ENCODE peak calls at places on chromosomes 1 and 21, in seven cellular contexts. N, Y, E, P, T, Z and V are unnamed samples.

GRCh38 chr1:31412732-31413404 is at the start of gene SERINC2:
- DNase-seq in N (peak), T (peak), Y (no peak), E (no peak), Z (peak), P (peak), V (no peak)

GRCh38 chr21:33848252-33848953 is 67.2 kb downstream of the ATP5PO start:
- DNase-seq in N (no peak), Y (no peak), Z (no peak), P (no peak), E (no peak), T (no peak), V (no peak)

GRCh38 chr1:54498383-54499096 is 49.5 kb upstream of the ACOT11 start:
- DNase-seq in P (no peak), E (no peak), T (no peak), Z (no peak), Y (no peak), N (no peak), V (no peak)

GRCh38 chr1:163258181-163258580 is 55.5 kb upstream of the RGS5 start:
- DNase-seq in N (no peak), Y (peak), Z (no peak), E (peak), P (peak), T (no peak), V (no peak)

GRCh38 chr1:205531191-205532025 is 26.9 kb downstream of the CDK18 start:
- DNase-seq in Y (no peak), T (no peak), E (no peak), P (no peak), N (no peak), Z (no peak), V (no peak)

GRCh38 chr1:110161822-110162221 is 11.5 kb downstream of the SLC6A17 start:
- DNase-seq in Y (no peak), Z (no peak), P (no peak), N (no peak), T (no peak), E (no peak), V (no peak)

GRCh38 chr1:160671603-160672002 is 24.8 kb upstream of the SLAMF1 start:
- DNase-seq in E (no peak), P (no peak), N (no peak), Z (no peak), T (no peak), Y (no peak), V (no peak)

GRCh38 chr1:33092438-33092837 is 11.5 kb downstream of the AZIN2 start:
- DNase-seq in T (no peak), E (no peak), P (no peak), Z (no peak), Y (no peak), N (no peak), V (no peak)

GRCh38 chr1:201939271-201939973 is 6.9 kb downstream of the LMOD1 start:
- DNase-seq in Y (no peak), E (no peak), N (no peak), P (no peak), Z (no peak), T (no peak), V (no peak)

GRCh38 chr21:46157987-46158451 is 2.6 kb upstream of the FTCD start:
- DNase-seq in T (no peak), N (no peak), E (no peak), Z (no peak), P (no peak), Y (no peak), V (no peak)

GRCh38 chr1:24745711-24746582 is 700 bp downstream of the CLIC4 start:
- DNase-seq in P (peak), Z (no peak), T (no peak), Y (peak), N (no peak), E (no peak), V (peak)

GRCh38 chr1:180026556-180026955 is 71.9 kb downstream of the CEP350 start:
- DNase-seq in T (no peak), P (no peak), Y (no peak), E (no peak), Z (no peak), N (no peak), V (no peak)

GRCh38 chr1:44798481-44799365 is 1.5 kb upstream of the PLK3 start:
- DNase-seq in Z (peak), P (no peak), Y (no peak), N (no peak), E (no peak), T (no peak), V (no peak)

GRCh38 chr1:109181085-109181806 is 32.5 kb upstream of the SARS1 start:
- DNase-seq in E (no peak), N (no peak), Y (no peak), P (no peak), T (no peak), Z (no peak), V (no peak)

GRCh38 chr1:230869499-230869898 is 1.2 kb upstream of the C1orf198 start:
- DNase-seq in P (peak), Y (no peak), T (no peak), Z (no peak), N (no peak), E (no peak), V (no peak)